ENCODE peak calls at places on chromosomes 6 and 20, in eight cellular contexts. R is GF-D8; L is activated CD4-positive, alpha-beta T cell treated with anti-CD3 and anti-CD28 coated beads for 48 hours; B is occipital lobe; Z is HFFc6; F is stimulated activated CD8-positive, alpha-beta memory T cell treated with anti-CD3 and anti-CD28 coated beads, Interleukin-15, amount 100 ng/mL, for 24 hours; G is EH; A is left cardiac atrium. U is an unnamed sample.

GRCh38 chr20:24755411-24755922 is 193.6 kb upstream of the CST7 start:
- DNase-seq in R (no peak), L (no peak), B (no peak), Z (no peak), F (no peak), G (no peak), A (no peak), U (no peak)

GRCh38 chr6:101268541-101268940 is 125.0 kb upstream of the GRIK2 start:
- DNase-seq in R (no peak), L (no peak), B (no peak), Z (peak), F (no peak), G (peak), A (no peak), U (no peak)

GRCh38 chr6:78615430-78615904 is 251.9 kb upstream of the IRAK1BP1 start:
- DNase-seq in R (no peak), L (no peak), B (no peak), Z (peak), F (no peak), G (peak), A (no peak), U (no peak)

GRCh38 chr20:48339147-48339985 is 488.4 kb downstream of the PREX1 start:
- DNase-seq in R (no peak), L (no peak), B (no peak), Z (peak), F (no peak), G (peak), A (no peak), U (no peak)

GRCh38 chr6:168104636-168105035 is 25.6 kb upstream of the FRMD1 start:
- DNase-seq in R (no peak), L (no peak), B (no peak), Z (no peak), F (no peak), G (no peak), A (peak), U (no peak)

GRCh38 chr6:166958926-166959861 is 2.8 kb upstream of the RNASET2 start:
- DNase-seq in R (peak), L (no peak), B (no peak), Z (no peak), F (no peak), G (peak), A (peak), U (peak)

GRCh38 chr6:115456848-115457247 is 603.8 kb downstream of the FRK start:
- DNase-seq in R (no peak), L (no peak), B (no peak), Z (no peak), F (no peak), G (no peak), A (no peak), U (no peak)

GRCh38 chr6:70860044-70860443 is 96.8 kb downstream of the B3GAT2 start:
- DNase-seq in R (no peak), L (no peak), B (no peak), Z (no peak), F (no peak), G (peak), A (no peak), U (no peak)

GRCh38 chr20:62323980-62324906 is 21.4 kb downstream of the ADRM1 start:
- DNase-seq in R (no peak), L (no peak), B (no peak), Z (no peak), F (no peak), G (no peak), A (no peak), U (no peak)

GRCh38 chr6:100620085-100620484 is 155.4 kb upstream of the SIM1 start:
- DNase-seq in R (no peak), L (no peak), B (no peak), Z (peak), F (no peak), G (peak), A (no peak), U (no peak)

GRCh38 chr6:11202513-11203305 is 29.8 kb downstream of the NEDD9 start:
- DNase-seq in R (no peak), L (no peak), B (peak), Z (no peak), F (no peak), G (no peak), A (no peak), U (no peak)

GRCh38 chr6:128598561-128598960 is 78.2 kb upstream of the PTPRK start:
- DNase-seq in R (no peak), L (no peak), B (no peak), Z (no peak), F (no peak), G (no peak), A (no peak), U (no peak)

GRCh38 chr6:14811760-14812428 is 434.0 kb upstream of the JARID2 start:
- DNase-seq in R (no peak), L (no peak), B (no peak), Z (peak), F (no peak), G (peak), A (no peak), U (no peak)

GRCh38 chr6:170316071-170316470 is 9.5 kb downstream of the FAM120B start:
- DNase-seq in R (no peak), L (no peak), B (no peak), Z (no peak), F (no peak), G (peak), A (no peak), U (no peak)

GRCh38 chr6:127924440-127924839 is 23.6 kb upstream of the THEMIS start:
- DNase-seq in R (no peak), L (no peak), B (no peak), Z (no peak), F (no peak), G (no peak), A (no peak), U (no peak)

GRCh38 chr20:32605167-32605656 is 20.1 kb upstream of the NOL4L start:
- DNase-seq in R (no peak), L (no peak), B (no peak), Z (no peak), F (no peak), G (no peak), A (no peak), U (peak)

GRCh38 chr6:167831281-167831680 is 4.6 kb downstream of the AFDN start:
- DNase-seq in R (no peak), L (no peak), B (no peak), Z (no peak), F (no peak), G (no peak), A (no peak), U (no peak)

GRCh38 chr6:16060039-16060438 is 68.8 kb upstream of the MYLIP start:
- DNase-seq in R (no peak), L (no peak), B (no peak), Z (no peak), F (no peak), G (no peak), A (no peak), U (no peak)

GRCh38 chr6:134519456-134519855 is 201.5 kb upstream of the SGK1 start:
- DNase-seq in R (no peak), L (peak), B (no peak), Z (no peak), F (no peak), G (peak), A (peak), U (peak)

GRCh38 chr20:8131598-8132014 is 460 bp upstream of the PLCB1 start:
- DNase-seq in R (no peak), L (no peak), B (no peak), Z (peak), F (no peak), G (peak), A (no peak), U (no peak)

GRCh38 chr20:13102237-13102636 is 93.5 kb downstream of the SPTLC3 start:
- DNase-seq in R (no peak), L (no peak), B (no peak), Z (no peak), F (no peak), G (no peak), A (no peak), U (no peak)

GRCh38 chr6:35727206-35727934 is 9.5 kb upstream of the ARMC12 start:
- DNase-seq in R (peak), L (peak), B (no peak), Z (peak), F (no peak), G (peak), A (peak), U (peak)

GRCh38 chr6:110063864-110064263 is 85.8 kb downstream of the GPR6 start:
- DNase-seq in R (no peak), L (peak), B (no peak), Z (no peak), F (no peak), G (no peak), A (no peak), U (no peak)

GRCh38 chr6:47134476-47135189 is 92.5 kb upstream of the ADGRF1 start:
- DNase-seq in R (no peak), L (no peak), B (no peak), Z (peak), F (no peak), G (peak), A (no peak), U (no peak)

GRCh38 chr6:5565976-5566375 is 304.7 kb downstream of the FARS2 start:
- DNase-seq in R (no peak), L (no peak), B (no peak), Z (no peak), F (no peak), G (no peak), A (no peak), U (no peak)